ENCODE peak calls at places on chromosome 14, in four cellular contexts. One of them, this sample, is unnamed.

GRCh38 chr14:70330596-70330995 is 28.9 kb downstream of the COX16 start:
- DNase-seq in GM06990: no peak
- DNase-seq in A549: no peak
- DNase-seq in dorsolateral prefrontal cortex: no peak
- DNase-seq in this sample: no peak

GRCh38 chr14:104360522-104360921 is 219.0 kb upstream of the C14orf180 start:
- DNase-seq in GM06990: no peak
- DNase-seq in A549: no peak
- DNase-seq in dorsolateral prefrontal cortex: peak
- DNase-seq in this sample: no peak

GRCh38 chr14:86796221-86797074 is 1196.5 kb downstream of the GALC start:
- DNase-seq in GM06990: no peak
- DNase-seq in A549: no peak
- DNase-seq in dorsolateral prefrontal cortex: no peak
- DNase-seq in this sample: peak

GRCh38 chr14:105411985-105412767 is 7.5 kb upstream of the MTA1 start:
- DNase-seq in GM06990: no peak
- DNase-seq in A549: no peak
- DNase-seq in dorsolateral prefrontal cortex: no peak
- DNase-seq in this sample: no peak

GRCh38 chr14:95104911-95105310 is 52.4 kb downstream of the DICER1 start:
- DNase-seq in GM06990: no peak
- DNase-seq in A549: no peak
- DNase-seq in dorsolateral prefrontal cortex: no peak
- DNase-seq in this sample: no peak

GRCh38 chr14:36503771-36504741 is 16.0 kb downstream of the NKX2-1 start:
- DNase-seq in GM06990: no peak
- DNase-seq in A549: no peak
- DNase-seq in dorsolateral prefrontal cortex: no peak
- DNase-seq in this sample: no peak

GRCh38 chr14:85482549-85482948 is 47.4 kb upstream of the FLRT2 start:
- DNase-seq in GM06990: no peak
- DNase-seq in A549: no peak
- DNase-seq in dorsolateral prefrontal cortex: no peak
- DNase-seq in this sample: no peak

GRCh38 chr14:59253527-59253926 is 65.1 kb downstream of the DAAM1 start:
- DNase-seq in GM06990: no peak
- DNase-seq in A549: no peak
- DNase-seq in dorsolateral prefrontal cortex: no peak
- DNase-seq in this sample: no peak

GRCh38 chr14:103056322-103057027 is 874 bp downstream of the CDC42BPB start:
- DNase-seq in GM06990: no peak
- DNase-seq in A549: peak
- DNase-seq in dorsolateral prefrontal cortex: no peak
- DNase-seq in this sample: peak

GRCh38 chr14:41604793-41605534 is 1.7 kb upstream of the LRFN5 start:
- DNase-seq in GM06990: no peak
- DNase-seq in A549: no peak
- DNase-seq in dorsolateral prefrontal cortex: peak
- DNase-seq in this sample: peak

GRCh38 chr14:100297320-100298300 is 8.6 kb downstream of the SLC25A29 start:
- DNase-seq in GM06990: peak
- DNase-seq in A549: no peak
- DNase-seq in dorsolateral prefrontal cortex: peak
- DNase-seq in this sample: peak

GRCh38 chr14:102922490-102923200 is at the start of gene AMN:
- DNase-seq in GM06990: no peak
- DNase-seq in A549: peak
- DNase-seq in dorsolateral prefrontal cortex: no peak
- DNase-seq in this sample: no peak

GRCh38 chr14:105313381-105314286 is 914 bp upstream of the PACS2 start:
- DNase-seq in GM06990: no peak
- DNase-seq in A549: peak
- DNase-seq in dorsolateral prefrontal cortex: no peak
- DNase-seq in this sample: peak

GRCh38 chr14:39374846-39375245 is 57.4 kb downstream of the FBXO33 start:
- DNase-seq in GM06990: no peak
- DNase-seq in A549: no peak
- DNase-seq in dorsolateral prefrontal cortex: no peak
- DNase-seq in this sample: peak

GRCh38 chr14:39395555-39396254 is 36.5 kb downstream of the FBXO33 start:
- DNase-seq in GM06990: peak
- DNase-seq in A549: no peak
- DNase-seq in dorsolateral prefrontal cortex: no peak
- DNase-seq in this sample: peak

GRCh38 chr14:96592591-96593388 is 90.6 kb downstream of the PAPOLA start:
- DNase-seq in GM06990: peak
- DNase-seq in A549: peak
- DNase-seq in dorsolateral prefrontal cortex: no peak
- DNase-seq in this sample: peak

GRCh38 chr14:35349966-35350365 is 54.6 kb downstream of the NFKBIA start:
- DNase-seq in GM06990: no peak
- DNase-seq in A549: no peak
- DNase-seq in dorsolateral prefrontal cortex: no peak
- DNase-seq in this sample: no peak

GRCh38 chr14:102120888-102121287 is 18.8 kb upstream of the WDR20 start:
- DNase-seq in GM06990: no peak
- DNase-seq in A549: no peak
- DNase-seq in dorsolateral prefrontal cortex: no peak
- DNase-seq in this sample: no peak

GRCh38 chr14:99339551-99339950 is 67.6 kb upstream of the BCL11B start:
- DNase-seq in GM06990: no peak
- DNase-seq in A549: no peak
- DNase-seq in dorsolateral prefrontal cortex: no peak
- DNase-seq in this sample: no peak

GRCh38 chr14:51914310-51914709 is 53.9 kb downstream of the GNG2 start:
- DNase-seq in GM06990: no peak
- DNase-seq in A549: no peak
- DNase-seq in dorsolateral prefrontal cortex: no peak
- DNase-seq in this sample: no peak

GRCh38 chr14:103084021-103084919 is at the start of gene LBHD2:
- DNase-seq in GM06990: no peak
- DNase-seq in A549: no peak
- DNase-seq in dorsolateral prefrontal cortex: no peak
- DNase-seq in this sample: peak

GRCh38 chr14:98184467-98184866 is 1087.5 kb downstream of the BCL11B start:
- DNase-seq in GM06990: no peak
- DNase-seq in A549: no peak
- DNase-seq in dorsolateral prefrontal cortex: no peak
- DNase-seq in this sample: no peak

GRCh38 chr14:36996133-36996856 is 176.1 kb downstream of the SLC25A21 start:
- DNase-seq in GM06990: no peak
- DNase-seq in A549: peak
- DNase-seq in dorsolateral prefrontal cortex: no peak
- DNase-seq in this sample: peak

GRCh38 chr14:55929136-55929535 is 189.1 kb upstream of the PELI2 start:
- DNase-seq in GM06990: no peak
- DNase-seq in A549: no peak
- DNase-seq in dorsolateral prefrontal cortex: no peak
- DNase-seq in this sample: no peak

GRCh38 chr14:25009891-25010290 is 40.1 kb downstream of the STXBP6 start:
- DNase-seq in GM06990: no peak
- DNase-seq in A549: no peak
- DNase-seq in dorsolateral prefrontal cortex: no peak
- DNase-seq in this sample: peak

GRCh38 chr14:38291681-38292459 is 36.0 kb upstream of the CLEC14A start:
- DNase-seq in GM06990: no peak
- DNase-seq in A549: no peak
- DNase-seq in dorsolateral prefrontal cortex: no peak
- DNase-seq in this sample: peak

GRCh38 chr14:68574906-68575305 is 218.0 kb downstream of the ZFP36L1 start:
- DNase-seq in GM06990: no peak
- DNase-seq in A549: no peak
- DNase-seq in dorsolateral prefrontal cortex: no peak
- DNase-seq in this sample: peak

GRCh38 chr14:75794615-75795038 is 133.6 kb downstream of the TTLL5 start:
- DNase-seq in GM06990: no peak
- DNase-seq in A549: no peak
- DNase-seq in dorsolateral prefrontal cortex: no peak
- DNase-seq in this sample: peak

GRCh38 chr14:76951149-76951548 is 77.4 kb downstream of the IRF2BPL start:
- DNase-seq in GM06990: no peak
- DNase-seq in A549: no peak
- DNase-seq in dorsolateral prefrontal cortex: no peak
- DNase-seq in this sample: no peak

GRCh38 chr14:49512147-49512551 is 74.0 kb downstream of the RPS29 start:
- DNase-seq in GM06990: no peak
- DNase-seq in A549: no peak
- DNase-seq in dorsolateral prefrontal cortex: no peak
- DNase-seq in this sample: peak

GRCh38 chr14:39988939-39989338 is 556.7 kb upstream of the FBXO33 start:
- DNase-seq in GM06990: no peak
- DNase-seq in A549: no peak
- DNase-seq in dorsolateral prefrontal cortex: no peak
- DNase-seq in this sample: no peak

DNA sequence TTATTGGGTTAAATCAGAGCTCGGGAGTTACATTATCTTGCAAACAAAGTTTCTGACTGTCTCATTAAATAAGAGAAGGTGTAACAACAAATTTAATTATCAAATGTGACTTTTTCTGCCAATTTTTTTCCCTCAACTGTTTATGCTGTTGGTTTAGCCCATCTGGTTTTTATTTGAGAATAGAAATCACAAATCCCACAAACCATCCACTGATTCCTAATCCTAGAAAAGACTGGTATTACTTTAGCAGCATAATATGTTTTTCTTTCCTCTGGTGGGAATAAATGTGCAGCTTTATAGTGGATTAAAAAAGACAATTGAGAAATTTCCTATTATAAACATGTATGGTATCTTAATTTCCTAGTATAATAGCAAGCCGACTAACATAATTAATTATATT is 257.9 kb upstream of the FOXN3 start:
- DNase-seq in GM06990: no peak
- DNase-seq in A549: no peak
- DNase-seq in dorsolateral prefrontal cortex: no peak
- DNase-seq in this sample: peak
- H3K4me3 ChIP-seq in GM06990: no peak
- H3K4me3 ChIP-seq in A549: no peak
- H3K4me3 ChIP-seq in dorsolateral prefrontal cortex: no peak
- H3K4me3 ChIP-seq in this sample: no peak

DNA sequence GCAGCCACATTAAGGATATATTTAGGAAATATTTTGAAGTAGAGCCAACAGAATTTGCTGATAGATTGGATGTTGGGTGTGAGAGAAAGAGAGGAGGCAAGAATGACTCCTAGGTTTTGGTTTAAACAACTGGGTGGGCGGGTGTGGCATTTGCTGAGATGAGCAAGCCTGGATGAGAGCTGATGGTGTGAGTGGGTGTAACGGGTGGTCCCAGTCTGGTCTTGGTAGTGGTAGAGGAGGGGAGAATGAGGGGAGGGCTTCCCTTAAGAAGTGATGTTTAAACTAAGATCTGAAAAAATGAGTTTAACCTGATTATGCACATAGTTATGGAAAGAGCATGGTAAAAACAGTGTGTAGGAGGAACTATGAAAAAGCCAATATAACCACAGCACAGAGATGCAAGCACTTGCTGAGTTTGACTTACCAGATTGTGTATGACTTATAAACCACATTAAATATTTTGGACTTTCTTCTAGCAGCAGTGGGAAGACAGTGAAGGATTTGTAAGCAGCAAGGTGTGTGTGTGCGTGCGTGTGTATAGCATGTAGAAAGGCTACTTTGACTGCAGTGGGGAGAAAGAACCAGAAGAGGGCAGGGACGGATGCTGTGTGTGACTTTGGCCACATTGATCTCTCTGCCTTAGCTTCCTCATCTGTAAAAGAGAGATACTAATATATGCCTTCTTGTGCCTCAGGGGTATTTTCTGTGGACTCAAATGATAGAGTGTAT is 139.7 kb downstream of the PRIMA1 start:
- DNase-seq in GM06990: no peak
- DNase-seq in A549: peak
- DNase-seq in dorsolateral prefrontal cortex: no peak
- DNase-seq in this sample: no peak
- TF ChIP-seq CTCF in GM06990: peak
- TF ChIP-seq CTCF in A549: no peak
- TF ChIP-seq CTCF in dorsolateral prefrontal cortex: no peak
- TF ChIP-seq CTCF in this sample: no peak

DNA sequence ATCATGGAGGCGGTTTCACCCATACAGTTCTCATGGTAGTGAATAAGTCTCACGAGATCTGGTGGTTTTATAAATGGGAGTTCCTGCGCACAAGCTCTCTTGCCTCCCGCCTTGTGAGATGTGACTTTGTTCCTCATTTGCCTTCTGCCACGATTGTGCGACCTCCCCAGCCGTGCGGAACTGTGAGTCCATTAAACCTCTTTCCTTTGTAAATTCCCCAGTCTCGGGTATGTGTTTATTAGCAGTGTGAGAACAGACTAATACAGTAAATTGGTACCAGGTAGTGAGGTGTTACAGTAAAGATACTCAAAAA is 8.1 kb upstream of the CCDC88C start:
- DNase-seq in GM06990: no peak
- DNase-seq in A549: no peak
- DNase-seq in dorsolateral prefrontal cortex: no peak
- DNase-seq in this sample: no peak
- H3K4me3 ChIP-seq in GM06990: no peak
- H3K4me3 ChIP-seq in A549: no peak
- H3K4me3 ChIP-seq in dorsolateral prefrontal cortex: no peak
- H3K4me3 ChIP-seq in this sample: no peak

DNA sequence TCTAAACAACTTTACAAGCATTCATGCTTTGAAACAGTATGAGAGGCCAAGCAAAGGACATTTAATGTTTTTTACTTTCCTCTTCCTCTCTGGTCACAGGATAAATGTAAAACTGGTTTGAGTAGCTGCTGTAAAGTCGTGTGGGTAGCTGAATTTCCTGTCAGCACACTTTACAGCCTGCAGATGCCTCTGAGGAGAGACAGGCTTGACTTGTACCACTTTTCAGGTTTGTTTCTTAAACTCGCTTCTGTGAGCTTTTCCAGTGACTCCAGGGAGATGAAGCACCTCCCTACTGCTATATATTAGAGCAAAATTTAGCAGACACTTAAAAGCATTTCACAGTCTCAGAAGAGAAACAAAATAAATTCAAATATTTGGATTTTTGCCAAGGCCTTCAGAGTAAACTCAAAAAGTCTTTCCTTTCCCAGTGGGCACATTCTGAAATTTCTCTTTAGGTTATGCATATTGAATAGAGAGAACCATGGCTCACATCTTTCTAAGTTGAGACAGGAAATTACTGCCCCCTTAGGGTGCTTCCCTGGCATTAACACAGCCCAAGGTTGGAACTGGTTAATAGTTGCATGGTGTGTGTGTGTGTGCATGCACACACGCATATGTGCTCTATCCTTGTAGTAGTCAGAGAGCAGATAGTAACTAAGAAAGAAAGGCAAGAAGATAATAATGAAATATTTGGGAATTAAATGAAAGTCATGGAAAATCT is 557.3 kb upstream of the MIS18BP1 start:
- DNase-seq in GM06990: no peak
- DNase-seq in A549: no peak
- DNase-seq in dorsolateral prefrontal cortex: no peak
- DNase-seq in this sample: no peak
- TF ChIP-seq CTCF in GM06990: peak
- TF ChIP-seq CTCF in A549: no peak
- TF ChIP-seq CTCF in dorsolateral prefrontal cortex: no peak
- TF ChIP-seq CTCF in this sample: peak